ENCODE peak calls at places on chromosomes 3 and 15, in four cellular contexts. One of them, this sample, is unnamed.

GRCh38 chr15:67098768-67099282 is 33.4 kb downstream of the SMAD3 start:
- DNase-seq in GM10248: no peak
- DNase-seq in NCI-H187 treated with DMSO at 0.1 percent for 48 hours: no peak
- DNase-seq in right atrium auricular region: no peak
- DNase-seq in this sample: no peak

GRCh38 chr3:37770938-37771918 is 90.5 kb upstream of the CTDSPL start:
- DNase-seq in right atrium auricular region: peak; percentile 77
- DNase-seq in NCI-H187 treated with DMSO at 0.1 percent for 48 hours: no peak
- DNase-seq in GM10248: no peak
- DNase-seq in this sample: no peak

GRCh38 chr3:172106989-172107388 is 67.6 kb downstream of the FNDC3B start:
- DNase-seq in right atrium auricular region: no peak
- DNase-seq in GM10248: peak; percentile 52
- DNase-seq in NCI-H187 treated with DMSO at 0.1 percent for 48 hours: no peak
- DNase-seq in this sample: peak; percentile 92

GRCh38 chr15:63050737-63051700 is 8.5 kb downstream of the TPM1 start:
- DNase-seq in right atrium auricular region: no peak
- DNase-seq in NCI-H187 treated with DMSO at 0.1 percent for 48 hours: no peak
- DNase-seq in GM10248: no peak
- DNase-seq in this sample: no peak

GRCh38 chr3:184346480-184346879 is 9.1 kb downstream of the FAM131A start:
- DNase-seq in GM10248: no peak
- DNase-seq in right atrium auricular region: no peak
- DNase-seq in NCI-H187 treated with DMSO at 0.1 percent for 48 hours: no peak
- DNase-seq in this sample: no peak

GRCh38 chr3:21484323-21485154 is 266.5 kb downstream of the ZNF385D start:
- DNase-seq in NCI-H187 treated with DMSO at 0.1 percent for 48 hours: no peak
- DNase-seq in right atrium auricular region: peak; percentile 63
- DNase-seq in GM10248: peak; percentile 9
- DNase-seq in this sample: peak; percentile 72

GRCh38 chr3:150447084-150447483 is 39.0 kb downstream of the TSC22D2 start:
- DNase-seq in right atrium auricular region: no peak
- DNase-seq in GM10248: no peak
- DNase-seq in NCI-H187 treated with DMSO at 0.1 percent for 48 hours: no peak
- DNase-seq in this sample: no peak

GRCh38 chr3:129702934-129703712 is 96.6 kb upstream of the PLXND1 start:
- DNase-seq in right atrium auricular region: no peak
- DNase-seq in NCI-H187 treated with DMSO at 0.1 percent for 48 hours: no peak
- DNase-seq in GM10248: no peak
- DNase-seq in this sample: no peak

GRCh38 chr15:78374436-78375393 is 34.6 kb downstream of the CRABP1 start:
- DNase-seq in GM10248: no peak
- DNase-seq in NCI-H187 treated with DMSO at 0.1 percent for 48 hours: no peak
- DNase-seq in right atrium auricular region: no peak
- DNase-seq in this sample: peak; percentile 13